ENCODE peak calls at places on chromosomes 5 and 9, in six cellular contexts. One of them, this sample, is unnamed. For H3K9me3, the result is how much of the 10 kb centered on the place peaks cover.

GRCh38 chr5:34789021-34789531 is 49.9 kb upstream of the TTC23L start:
- DNase-seq in endothelial cell of umbilical vein: peak
- DNase-seq in body of pancreas: no peak
- DNase-seq in heart left ventricle: no peak
- DNase-seq in breast epithelium: no peak
- DNase-seq in sigmoid colon: no peak
- DNase-seq in this sample: peak

GRCh38 chr5:177312649-177313181 is 1.0 kb upstream of the MXD3 start:
- DNase-seq in endothelial cell of umbilical vein: no peak
- DNase-seq in body of pancreas: peak
- DNase-seq in heart left ventricle: no peak
- DNase-seq in breast epithelium: peak
- DNase-seq in sigmoid colon: peak
- DNase-seq in this sample: no peak

GRCh38 chr9:93151097-93151784 is 17.2 kb upstream of the NINJ1 start:
- DNase-seq in endothelial cell of umbilical vein: no peak
- DNase-seq in body of pancreas: no peak
- DNase-seq in heart left ventricle: no peak
- DNase-seq in breast epithelium: no peak
- DNase-seq in sigmoid colon: no peak
- DNase-seq in this sample: no peak

GRCh38 chr5:40240111-40240510 is 439.6 kb upstream of the PTGER4 start:
- DNase-seq in endothelial cell of umbilical vein: no peak
- DNase-seq in body of pancreas: no peak
- DNase-seq in heart left ventricle: no peak
- DNase-seq in breast epithelium: no peak
- DNase-seq in sigmoid colon: no peak
- DNase-seq in this sample: no peak

GRCh38 chr9:20321683-20322082 is 300.6 kb downstream of the MLLT3 start:
- DNase-seq in endothelial cell of umbilical vein: no peak
- DNase-seq in body of pancreas: no peak
- DNase-seq in heart left ventricle: no peak
- DNase-seq in breast epithelium: no peak
- DNase-seq in sigmoid colon: no peak
- DNase-seq in this sample: no peak

GRCh38 chr5:155260798-155261197 is 247.2 kb downstream of the KIF4B start:
- DNase-seq in endothelial cell of umbilical vein: no peak
- DNase-seq in body of pancreas: no peak
- DNase-seq in heart left ventricle: no peak
- DNase-seq in breast epithelium: no peak
- DNase-seq in sigmoid colon: no peak
- DNase-seq in this sample: peak

GRCh38 chr9:121661328-121661727 is 9.9 kb downstream of the DAB2IP start:
- DNase-seq in endothelial cell of umbilical vein: no peak
- DNase-seq in body of pancreas: no peak
- DNase-seq in heart left ventricle: no peak
- DNase-seq in breast epithelium: no peak
- DNase-seq in sigmoid colon: no peak
- DNase-seq in this sample: no peak

GRCh38 chr9:126630458-126631237 is 16.9 kb downstream of the LMX1B start:
- DNase-seq in endothelial cell of umbilical vein: no peak
- DNase-seq in body of pancreas: no peak
- DNase-seq in heart left ventricle: no peak
- DNase-seq in breast epithelium: no peak
- DNase-seq in sigmoid colon: no peak
- DNase-seq in this sample: no peak

GRCh38 chr9:124214596-124215550 is 42.9 kb upstream of the NEK6 start:
- DNase-seq in endothelial cell of umbilical vein: no peak
- DNase-seq in body of pancreas: no peak
- DNase-seq in heart left ventricle: no peak
- DNase-seq in breast epithelium: peak
- DNase-seq in sigmoid colon: peak
- DNase-seq in this sample: no peak

GRCh38 chr9:83538890-83539238 is 663 bp upstream of the FRMD3 start:
- DNase-seq in endothelial cell of umbilical vein: no peak
- DNase-seq in body of pancreas: no peak
- DNase-seq in heart left ventricle: no peak
- DNase-seq in breast epithelium: no peak
- DNase-seq in sigmoid colon: no peak
- DNase-seq in this sample: no peak

GRCh38 chr5:40240671-40241070 is 439.0 kb upstream of the PTGER4 start:
- DNase-seq in endothelial cell of umbilical vein: no peak
- DNase-seq in body of pancreas: no peak
- DNase-seq in heart left ventricle: no peak
- DNase-seq in breast epithelium: no peak
- DNase-seq in sigmoid colon: no peak
- DNase-seq in this sample: no peak

GRCh38 chr9:133477992-133478850 is 678 bp downstream of the SLC2A6 start:
- DNase-seq in endothelial cell of umbilical vein: peak
- DNase-seq in body of pancreas: no peak
- DNase-seq in heart left ventricle: peak
- DNase-seq in breast epithelium: no peak
- DNase-seq in sigmoid colon: no peak
- DNase-seq in this sample: no peak

GRCh38 chr9:96136992-96137665 is 164.8 kb downstream of the HSD17B3 start:
- DNase-seq in endothelial cell of umbilical vein: peak
- DNase-seq in body of pancreas: peak
- DNase-seq in heart left ventricle: no peak
- DNase-seq in breast epithelium: no peak
- DNase-seq in sigmoid colon: peak
- DNase-seq in this sample: no peak

GRCh38 chr5:106699198-106699597 is 971.5 kb downstream of the EFNA5 start:
- DNase-seq in endothelial cell of umbilical vein: no peak
- DNase-seq in body of pancreas: no peak
- DNase-seq in heart left ventricle: no peak
- DNase-seq in breast epithelium: no peak
- DNase-seq in sigmoid colon: no peak
- DNase-seq in this sample: no peak

GRCh38 chr9:126614455-126615248 is 924 bp downstream of the LMX1B start:
- DNase-seq in endothelial cell of umbilical vein: no peak
- DNase-seq in body of pancreas: no peak
- DNase-seq in heart left ventricle: peak
- DNase-seq in breast epithelium: no peak
- DNase-seq in sigmoid colon: peak
- DNase-seq in this sample: no peak

GRCh38 chr5:138753794-138754698 is 821 bp downstream of the CTNNA1 start:
- DNase-seq in endothelial cell of umbilical vein: peak
- DNase-seq in body of pancreas: peak
- DNase-seq in heart left ventricle: peak
- DNase-seq in breast epithelium: peak
- DNase-seq in sigmoid colon: peak
- DNase-seq in this sample: peak

GRCh38 chr5:92177926-92178487 is 794.9 kb upstream of the ARRDC3 start:
- DNase-seq in endothelial cell of umbilical vein: no peak
- DNase-seq in body of pancreas: no peak
- DNase-seq in heart left ventricle: no peak
- DNase-seq in breast epithelium: no peak
- DNase-seq in sigmoid colon: no peak
- DNase-seq in this sample: no peak

GRCh38 chr5:177256296-177256695 is 47.2 kb downstream of the RAB24 start:
- DNase-seq in endothelial cell of umbilical vein: no peak
- DNase-seq in body of pancreas: peak
- DNase-seq in heart left ventricle: no peak
- DNase-seq in breast epithelium: no peak
- DNase-seq in sigmoid colon: no peak
- DNase-seq in this sample: peak

GRCh38 chr9:115845648-115846312 is 307.8 kb upstream of the PAPPA start:
- DNase-seq in endothelial cell of umbilical vein: no peak
- DNase-seq in body of pancreas: no peak
- DNase-seq in heart left ventricle: no peak
- DNase-seq in breast epithelium: no peak
- DNase-seq in sigmoid colon: peak
- DNase-seq in this sample: peak

GRCh38 chr5:124596595-124597388 is 149.6 kb downstream of the ZNF608 start:
- DNase-seq in endothelial cell of umbilical vein: peak
- DNase-seq in body of pancreas: peak
- DNase-seq in heart left ventricle: no peak
- DNase-seq in breast epithelium: no peak
- DNase-seq in sigmoid colon: no peak
- DNase-seq in this sample: peak

GRCh38 chr5:6732634-6733410 is 19.6 kb downstream of the TENT4A start:
- DNase-seq in endothelial cell of umbilical vein: peak
- DNase-seq in body of pancreas: peak
- DNase-seq in heart left ventricle: peak
- DNase-seq in breast epithelium: no peak
- DNase-seq in sigmoid colon: peak
- DNase-seq in this sample: no peak

GRCh38 chr9:1007312-1007711 is 30.9 kb downstream of the DMRT3 start:
- DNase-seq in endothelial cell of umbilical vein: no peak
- DNase-seq in body of pancreas: no peak
- DNase-seq in heart left ventricle: no peak
- DNase-seq in breast epithelium: no peak
- DNase-seq in sigmoid colon: no peak
- DNase-seq in this sample: no peak

GRCh38 chr5:35091734-35092133 is 44.0 kb upstream of the AGXT2 start:
- DNase-seq in endothelial cell of umbilical vein: no peak
- DNase-seq in body of pancreas: no peak
- DNase-seq in heart left ventricle: no peak
- DNase-seq in breast epithelium: no peak
- DNase-seq in sigmoid colon: no peak
- DNase-seq in this sample: no peak

GRCh38 chr9:133595910-133596309 is 13.3 kb downstream of the FAM163B start:
- DNase-seq in endothelial cell of umbilical vein: no peak
- DNase-seq in body of pancreas: no peak
- DNase-seq in heart left ventricle: no peak
- DNase-seq in breast epithelium: no peak
- DNase-seq in sigmoid colon: no peak
- DNase-seq in this sample: no peak

GRCh38 chr5:133347039-133347438 is 265.3 kb downstream of the FSTL4 start:
- DNase-seq in endothelial cell of umbilical vein: no peak
- DNase-seq in body of pancreas: no peak
- DNase-seq in heart left ventricle: no peak
- DNase-seq in breast epithelium: no peak
- DNase-seq in sigmoid colon: no peak
- DNase-seq in this sample: peak

GRCh38 chr9:38687389-38687842 is 32.5 kb downstream of the FAM240B start:
- DNase-seq in endothelial cell of umbilical vein: no peak
- DNase-seq in body of pancreas: peak
- DNase-seq in heart left ventricle: peak
- DNase-seq in breast epithelium: peak
- DNase-seq in sigmoid colon: peak
- DNase-seq in this sample: peak

GRCh38 chr9:113644321-113644720 is 180.8 kb downstream of the RGS3 start:
- DNase-seq in endothelial cell of umbilical vein: no peak
- DNase-seq in body of pancreas: no peak
- DNase-seq in heart left ventricle: no peak
- DNase-seq in breast epithelium: no peak
- DNase-seq in sigmoid colon: no peak
- DNase-seq in this sample: no peak

GRCh38 chr5:40781843-40782409 is 16.2 kb downstream of the PRKAA1 start:
- DNase-seq in endothelial cell of umbilical vein: no peak
- DNase-seq in body of pancreas: no peak
- DNase-seq in heart left ventricle: no peak
- DNase-seq in breast epithelium: no peak
- DNase-seq in sigmoid colon: no peak
- DNase-seq in this sample: no peak

GRCh38 chr5:77644443-77645157 is 6.1 kb upstream of the OTP start:
- DNase-seq in endothelial cell of umbilical vein: no peak
- DNase-seq in body of pancreas: no peak
- DNase-seq in heart left ventricle: no peak
- DNase-seq in breast epithelium: no peak
- DNase-seq in sigmoid colon: no peak
- DNase-seq in this sample: no peak

GRCh38 chr5:103860327-103860726 is 297.7 kb upstream of the NUDT12 start:
- DNase-seq in endothelial cell of umbilical vein: no peak
- DNase-seq in body of pancreas: no peak
- DNase-seq in heart left ventricle: no peak
- DNase-seq in breast epithelium: no peak
- DNase-seq in sigmoid colon: no peak
- DNase-seq in this sample: no peak
- TF ChIP-seq POLR2A in endothelial cell of umbilical vein: no peak
- TF ChIP-seq POLR2A in body of pancreas: no peak
- TF ChIP-seq POLR2A in heart left ventricle: no peak
- TF ChIP-seq POLR2A in breast epithelium: no peak
- TF ChIP-seq POLR2A in sigmoid colon: no peak
- TF ChIP-seq POLR2A in this sample: no peak

GRCh38 chr9:10678790-10679189 is 66.0 kb upstream of the PTPRD start:
- DNase-seq in endothelial cell of umbilical vein: no peak
- DNase-seq in body of pancreas: no peak
- DNase-seq in heart left ventricle: no peak
- DNase-seq in breast epithelium: no peak
- DNase-seq in sigmoid colon: no peak
- DNase-seq in this sample: no peak

GRCh38 chr9:10674586-10674985 is 61.8 kb upstream of the PTPRD start:
- DNase-seq in endothelial cell of umbilical vein: no peak
- DNase-seq in body of pancreas: no peak
- DNase-seq in heart left ventricle: no peak
- DNase-seq in breast epithelium: no peak
- DNase-seq in sigmoid colon: no peak
- DNase-seq in this sample: no peak

DNA sequence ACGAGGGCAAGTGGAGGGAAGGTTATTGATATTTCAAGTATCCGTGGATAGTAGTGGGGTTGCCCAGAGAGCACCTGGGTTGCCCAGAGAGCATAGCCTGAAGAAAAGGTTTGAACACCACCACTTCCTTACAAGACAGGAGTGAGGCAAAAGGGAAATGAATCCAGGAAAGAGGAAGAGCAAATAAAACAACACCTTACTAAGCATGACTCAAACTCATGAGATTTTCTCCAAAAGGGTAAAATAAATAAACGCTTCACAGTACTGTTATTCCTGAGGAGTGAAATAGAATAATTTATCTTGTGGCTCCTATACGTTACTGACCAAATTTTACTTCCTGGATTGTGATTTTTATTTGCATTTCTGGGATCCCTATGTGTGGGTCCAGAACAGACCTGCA is 65.2 kb upstream of the PTPRD start:
- DNase-seq in endothelial cell of umbilical vein: no peak
- DNase-seq in body of pancreas: no peak
- DNase-seq in heart left ventricle: no peak
- DNase-seq in breast epithelium: no peak
- DNase-seq in sigmoid colon: no peak
- DNase-seq in this sample: no peak
- H3K9me3 ChIP-seq in endothelial cell of umbilical vein: under half
- H3K9me3 ChIP-seq in body of pancreas: under half
- H3K9me3 ChIP-seq in heart left ventricle: under half
- H3K9me3 ChIP-seq in breast epithelium: under half
- H3K9me3 ChIP-seq in sigmoid colon: under half
- H3K9me3 ChIP-seq in this sample: under half

DNA sequence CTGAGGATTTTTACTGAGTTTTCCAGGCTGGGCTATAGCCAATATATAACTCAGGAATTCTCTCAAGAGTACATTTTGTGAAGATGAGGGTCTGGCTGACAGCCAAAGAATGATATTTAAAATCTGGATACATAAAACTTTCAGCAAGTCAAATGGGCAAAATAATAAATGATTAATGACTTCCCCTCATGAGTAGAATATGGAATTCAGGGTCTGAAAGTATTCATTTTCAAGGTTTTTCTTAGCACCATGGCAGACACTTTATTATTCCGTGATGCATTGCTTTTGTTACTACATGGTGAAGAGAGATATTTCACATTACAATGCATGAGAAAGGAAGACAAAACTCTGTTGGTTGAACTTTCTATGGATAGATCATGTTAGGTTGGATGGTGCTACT is 7.9 kb downstream of the FAM81B start:
- DNase-seq in endothelial cell of umbilical vein: no peak
- DNase-seq in body of pancreas: no peak
- DNase-seq in heart left ventricle: no peak
- DNase-seq in breast epithelium: no peak
- DNase-seq in sigmoid colon: no peak
- DNase-seq in this sample: no peak
- TF ChIP-seq POLR2A in endothelial cell of umbilical vein: no peak
- TF ChIP-seq POLR2A in body of pancreas: no peak
- TF ChIP-seq POLR2A in heart left ventricle: no peak
- TF ChIP-seq POLR2A in breast epithelium: no peak
- TF ChIP-seq POLR2A in sigmoid colon: no peak
- TF ChIP-seq POLR2A in this sample: no peak

GRCh38 chr9:72534931-72535330 is 13.5 kb downstream of the TMC1 start:
- DNase-seq in endothelial cell of umbilical vein: no peak
- DNase-seq in body of pancreas: no peak
- DNase-seq in heart left ventricle: no peak
- DNase-seq in breast epithelium: no peak
- DNase-seq in sigmoid colon: no peak
- DNase-seq in this sample: no peak
- H3K9me3 ChIP-seq in endothelial cell of umbilical vein: under half
- H3K9me3 ChIP-seq in body of pancreas: under half
- H3K9me3 ChIP-seq in heart left ventricle: under half
- H3K9me3 ChIP-seq in breast epithelium: under half
- H3K9me3 ChIP-seq in sigmoid colon: under half
- H3K9me3 ChIP-seq in this sample: under half

This sample was measured in A549.